ENCODE peak calls at places on chromosomes 1 and 21, in ten cellular contexts. One of them, this sample, is unnamed.

GRCh38 chr1:212618466-212619210 is 10.1 kb downstream of the ATF3 start:
- DNase-seq in stimulated activated CD4-positive, alpha-beta T cell treated with anti-CD3 and anti-CD28 coated beads, Interleukin-4, amount 100 ng/mL, for 48 hours: no peak
- DNase-seq in NCI-H1105: no peak
- DNase-seq in renal cortical epithelial cell: no peak
- DNase-seq in A549: no peak
- DNase-seq in psoas muscle: no peak
- DNase-seq in sigmoid colon: no peak
- DNase-seq in SHP77: no peak
- DNase-seq in ACHN: no peak
- DNase-seq in T-helper 2 cell: no peak
- DNase-seq in this sample: no peak

GRCh38 chr1:151972533-151973270 is 21.0 kb downstream of the S100A10 start:
- DNase-seq in stimulated activated CD4-positive, alpha-beta T cell treated with anti-CD3 and anti-CD28 coated beads, Interleukin-4, amount 100 ng/mL, for 48 hours: no peak
- DNase-seq in psoas muscle: no peak
- DNase-seq in T-helper 2 cell: no peak
- DNase-seq in A549: peak
- DNase-seq in renal cortical epithelial cell: peak
- DNase-seq in sigmoid colon: peak
- DNase-seq in SHP77: no peak
- DNase-seq in NCI-H1105: no peak
- DNase-seq in ACHN: peak
- DNase-seq in this sample: peak

GRCh38 chr1:87739141-87739540 is 410.5 kb downstream of the LMO4 start:
- DNase-seq in ACHN: no peak
- DNase-seq in sigmoid colon: no peak
- DNase-seq in NCI-H1105: no peak
- DNase-seq in psoas muscle: no peak
- DNase-seq in stimulated activated CD4-positive, alpha-beta T cell treated with anti-CD3 and anti-CD28 coated beads, Interleukin-4, amount 100 ng/mL, for 48 hours: no peak
- DNase-seq in T-helper 2 cell: no peak
- DNase-seq in renal cortical epithelial cell: no peak
- DNase-seq in A549: no peak
- DNase-seq in SHP77: no peak
- DNase-seq in this sample: no peak

GRCh38 chr1:243315933-243316332 is 60.1 kb downstream of the SDCCAG8 start:
- DNase-seq in A549: no peak
- DNase-seq in T-helper 2 cell: no peak
- DNase-seq in ACHN: no peak
- DNase-seq in stimulated activated CD4-positive, alpha-beta T cell treated with anti-CD3 and anti-CD28 coated beads, Interleukin-4, amount 100 ng/mL, for 48 hours: no peak
- DNase-seq in NCI-H1105: no peak
- DNase-seq in sigmoid colon: no peak
- DNase-seq in psoas muscle: no peak
- DNase-seq in renal cortical epithelial cell: no peak
- DNase-seq in SHP77: no peak
- DNase-seq in this sample: no peak

GRCh38 chr21:26659181-26659580 is 86.1 kb upstream of the CYYR1 start:
- DNase-seq in ACHN: no peak
- DNase-seq in A549: no peak
- DNase-seq in renal cortical epithelial cell: no peak
- DNase-seq in SHP77: no peak
- DNase-seq in sigmoid colon: no peak
- DNase-seq in NCI-H1105: no peak
- DNase-seq in psoas muscle: no peak
- DNase-seq in T-helper 2 cell: no peak
- DNase-seq in stimulated activated CD4-positive, alpha-beta T cell treated with anti-CD3 and anti-CD28 coated beads, Interleukin-4, amount 100 ng/mL, for 48 hours: no peak
- DNase-seq in this sample: no peak

GRCh38 chr1:52281518-52281917 is 84.5 kb downstream of the CC2D1B start:
- DNase-seq in sigmoid colon: no peak
- DNase-seq in NCI-H1105: no peak
- DNase-seq in ACHN: no peak
- DNase-seq in renal cortical epithelial cell: no peak
- DNase-seq in T-helper 2 cell: no peak
- DNase-seq in A549: no peak
- DNase-seq in SHP77: no peak
- DNase-seq in psoas muscle: no peak
- DNase-seq in stimulated activated CD4-positive, alpha-beta T cell treated with anti-CD3 and anti-CD28 coated beads, Interleukin-4, amount 100 ng/mL, for 48 hours: no peak
- DNase-seq in this sample: no peak

GRCh38 chr21:39961251-39961650 is 94.0 kb downstream of the PCP4 start:
- DNase-seq in renal cortical epithelial cell: no peak
- DNase-seq in psoas muscle: no peak
- DNase-seq in sigmoid colon: no peak
- DNase-seq in NCI-H1105: no peak
- DNase-seq in stimulated activated CD4-positive, alpha-beta T cell treated with anti-CD3 and anti-CD28 coated beads, Interleukin-4, amount 100 ng/mL, for 48 hours: no peak
- DNase-seq in A549: no peak
- DNase-seq in ACHN: no peak
- DNase-seq in T-helper 2 cell: no peak
- DNase-seq in SHP77: no peak
- DNase-seq in this sample: no peak

GRCh38 chr1:199979071-199979470 is 48.4 kb upstream of the NR5A2 start:
- DNase-seq in T-helper 2 cell: no peak
- DNase-seq in NCI-H1105: no peak
- DNase-seq in A549: no peak
- DNase-seq in renal cortical epithelial cell: no peak
- DNase-seq in sigmoid colon: no peak
- DNase-seq in ACHN: no peak
- DNase-seq in psoas muscle: no peak
- DNase-seq in SHP77: no peak
- DNase-seq in stimulated activated CD4-positive, alpha-beta T cell treated with anti-CD3 and anti-CD28 coated beads, Interleukin-4, amount 100 ng/mL, for 48 hours: no peak
- DNase-seq in this sample: no peak

GRCh38 chr1:45327644-45328515 is 1.2 kb downstream of the HPDL start:
- DNase-seq in A549: no peak
- DNase-seq in SHP77: peak
- DNase-seq in ACHN: no peak
- DNase-seq in psoas muscle: no peak
- DNase-seq in NCI-H1105: no peak
- DNase-seq in renal cortical epithelial cell: no peak
- DNase-seq in T-helper 2 cell: no peak
- DNase-seq in stimulated activated CD4-positive, alpha-beta T cell treated with anti-CD3 and anti-CD28 coated beads, Interleukin-4, amount 100 ng/mL, for 48 hours: no peak
- DNase-seq in sigmoid colon: no peak
- DNase-seq in this sample: peak

GRCh38 chr1:233673146-233673946 is 59.4 kb downstream of the KCNK1 start:
- DNase-seq in psoas muscle: no peak
- DNase-seq in sigmoid colon: no peak
- DNase-seq in A549: peak
- DNase-seq in T-helper 2 cell: no peak
- DNase-seq in ACHN: peak
- DNase-seq in renal cortical epithelial cell: peak
- DNase-seq in NCI-H1105: no peak
- DNase-seq in stimulated activated CD4-positive, alpha-beta T cell treated with anti-CD3 and anti-CD28 coated beads, Interleukin-4, amount 100 ng/mL, for 48 hours: no peak
- DNase-seq in SHP77: no peak
- DNase-seq in this sample: peak

GRCh38 chr1:229888157-229888556 is 178.9 kb upstream of the GALNT2 start:
- DNase-seq in sigmoid colon: no peak
- DNase-seq in NCI-H1105: no peak
- DNase-seq in ACHN: no peak
- DNase-seq in T-helper 2 cell: no peak
- DNase-seq in A549: no peak
- DNase-seq in stimulated activated CD4-positive, alpha-beta T cell treated with anti-CD3 and anti-CD28 coated beads, Interleukin-4, amount 100 ng/mL, for 48 hours: no peak
- DNase-seq in psoas muscle: no peak
- DNase-seq in renal cortical epithelial cell: no peak
- DNase-seq in SHP77: no peak
- DNase-seq in this sample: no peak

GRCh38 chr1:54095543-54096286 is 42.3 kb downstream of the TCEANC2 start:
- DNase-seq in A549: no peak
- DNase-seq in T-helper 2 cell: no peak
- DNase-seq in SHP77: no peak
- DNase-seq in sigmoid colon: no peak
- DNase-seq in stimulated activated CD4-positive, alpha-beta T cell treated with anti-CD3 and anti-CD28 coated beads, Interleukin-4, amount 100 ng/mL, for 48 hours: no peak
- DNase-seq in renal cortical epithelial cell: no peak
- DNase-seq in ACHN: no peak
- DNase-seq in psoas muscle: no peak
- DNase-seq in NCI-H1105: no peak
- DNase-seq in this sample: no peak

GRCh38 chr21:31630062-31630711 is 29.3 kb upstream of the SOD1 start:
- DNase-seq in SHP77: peak
- DNase-seq in T-helper 2 cell: no peak
- DNase-seq in psoas muscle: no peak
- DNase-seq in A549: peak
- DNase-seq in sigmoid colon: no peak
- DNase-seq in ACHN: peak
- DNase-seq in stimulated activated CD4-positive, alpha-beta T cell treated with anti-CD3 and anti-CD28 coated beads, Interleukin-4, amount 100 ng/mL, for 48 hours: no peak
- DNase-seq in NCI-H1105: peak
- DNase-seq in renal cortical epithelial cell: peak
- DNase-seq in this sample: peak

GRCh38 chr21:33817663-33818433 is 97.8 kb downstream of the ATP5PO start:
- DNase-seq in stimulated activated CD4-positive, alpha-beta T cell treated with anti-CD3 and anti-CD28 coated beads, Interleukin-4, amount 100 ng/mL, for 48 hours: no peak
- DNase-seq in psoas muscle: no peak
- DNase-seq in renal cortical epithelial cell: no peak
- DNase-seq in ACHN: no peak
- DNase-seq in A549: no peak
- DNase-seq in SHP77: no peak
- DNase-seq in sigmoid colon: no peak
- DNase-seq in T-helper 2 cell: no peak
- DNase-seq in NCI-H1105: peak
- DNase-seq in this sample: no peak

GRCh38 chr1:189752461-189752860 is 725.2 kb downstream of the BRINP3 start:
- DNase-seq in A549: no peak
- DNase-seq in psoas muscle: no peak
- DNase-seq in SHP77: no peak
- DNase-seq in stimulated activated CD4-positive, alpha-beta T cell treated with anti-CD3 and anti-CD28 coated beads, Interleukin-4, amount 100 ng/mL, for 48 hours: no peak
- DNase-seq in sigmoid colon: no peak
- DNase-seq in renal cortical epithelial cell: peak
- DNase-seq in NCI-H1105: no peak
- DNase-seq in T-helper 2 cell: no peak
- DNase-seq in ACHN: no peak
- DNase-seq in this sample: no peak

GRCh38 chr1:27137022-27137542 is 17.8 kb downstream of the SLC9A1 start:
- DNase-seq in sigmoid colon: peak
- DNase-seq in NCI-H1105: no peak
- DNase-seq in psoas muscle: peak
- DNase-seq in A549: no peak
- DNase-seq in stimulated activated CD4-positive, alpha-beta T cell treated with anti-CD3 and anti-CD28 coated beads, Interleukin-4, amount 100 ng/mL, for 48 hours: peak
- DNase-seq in T-helper 2 cell: peak
- DNase-seq in ACHN: no peak
- DNase-seq in renal cortical epithelial cell: no peak
- DNase-seq in SHP77: peak
- DNase-seq in this sample: no peak

GRCh38 chr1:156851779-156852413 is 7.0 kb downstream of the INSRR start:
- DNase-seq in psoas muscle: no peak
- DNase-seq in NCI-H1105: peak
- DNase-seq in SHP77: peak
- DNase-seq in sigmoid colon: no peak
- DNase-seq in stimulated activated CD4-positive, alpha-beta T cell treated with anti-CD3 and anti-CD28 coated beads, Interleukin-4, amount 100 ng/mL, for 48 hours: no peak
- DNase-seq in ACHN: no peak
- DNase-seq in renal cortical epithelial cell: no peak
- DNase-seq in A549: no peak
- DNase-seq in T-helper 2 cell: no peak
- DNase-seq in this sample: no peak

GRCh38 chr1:10431065-10431730 is 965 bp downstream of the CENPS start:
- DNase-seq in T-helper 2 cell: no peak
- DNase-seq in sigmoid colon: no peak
- DNase-seq in psoas muscle: no peak
- DNase-seq in SHP77: no peak
- DNase-seq in ACHN: peak
- DNase-seq in NCI-H1105: no peak
- DNase-seq in renal cortical epithelial cell: peak
- DNase-seq in A549: no peak
- DNase-seq in stimulated activated CD4-positive, alpha-beta T cell treated with anti-CD3 and anti-CD28 coated beads, Interleukin-4, amount 100 ng/mL, for 48 hours: peak
- DNase-seq in this sample: no peak

GRCh38 chr1:8382608-8383525 is 65.0 kb downstream of the SLC45A1 start:
- DNase-seq in T-helper 2 cell: no peak
- DNase-seq in stimulated activated CD4-positive, alpha-beta T cell treated with anti-CD3 and anti-CD28 coated beads, Interleukin-4, amount 100 ng/mL, for 48 hours: no peak
- DNase-seq in A549: no peak
- DNase-seq in NCI-H1105: no peak
- DNase-seq in renal cortical epithelial cell: no peak
- DNase-seq in ACHN: no peak
- DNase-seq in SHP77: no peak
- DNase-seq in sigmoid colon: no peak
- DNase-seq in psoas muscle: no peak
- DNase-seq in this sample: no peak

GRCh38 chr1:214943054-214943453 is 139.5 kb upstream of the KCNK2 start:
- DNase-seq in psoas muscle: no peak
- DNase-seq in A549: no peak
- DNase-seq in SHP77: no peak
- DNase-seq in stimulated activated CD4-positive, alpha-beta T cell treated with anti-CD3 and anti-CD28 coated beads, Interleukin-4, amount 100 ng/mL, for 48 hours: no peak
- DNase-seq in NCI-H1105: no peak
- DNase-seq in ACHN: no peak
- DNase-seq in renal cortical epithelial cell: no peak
- DNase-seq in T-helper 2 cell: no peak
- DNase-seq in sigmoid colon: no peak
- DNase-seq in this sample: no peak

GRCh38 chr1:220696863-220697231 is 6.7 kb downstream of the C1orf115 start:
- DNase-seq in renal cortical epithelial cell: peak
- DNase-seq in sigmoid colon: no peak
- DNase-seq in NCI-H1105: no peak
- DNase-seq in SHP77: no peak
- DNase-seq in A549: no peak
- DNase-seq in stimulated activated CD4-positive, alpha-beta T cell treated with anti-CD3 and anti-CD28 coated beads, Interleukin-4, amount 100 ng/mL, for 48 hours: no peak
- DNase-seq in T-helper 2 cell: no peak
- DNase-seq in psoas muscle: no peak
- DNase-seq in ACHN: no peak
- DNase-seq in this sample: no peak

GRCh38 chr21:41222247-41223068 is 54.5 kb downstream of the BACE2 start:
- DNase-seq in NCI-H1105: no peak
- DNase-seq in sigmoid colon: no peak
- DNase-seq in psoas muscle: no peak
- DNase-seq in SHP77: no peak
- DNase-seq in stimulated activated CD4-positive, alpha-beta T cell treated with anti-CD3 and anti-CD28 coated beads, Interleukin-4, amount 100 ng/mL, for 48 hours: no peak
- DNase-seq in renal cortical epithelial cell: no peak
- DNase-seq in T-helper 2 cell: no peak
- DNase-seq in A549: no peak
- DNase-seq in ACHN: no peak
- DNase-seq in this sample: no peak

GRCh38 chr1:106875622-106876021 is 180.9 kb upstream of the PRMT6 start:
- DNase-seq in NCI-H1105: no peak
- DNase-seq in stimulated activated CD4-positive, alpha-beta T cell treated with anti-CD3 and anti-CD28 coated beads, Interleukin-4, amount 100 ng/mL, for 48 hours: no peak
- DNase-seq in renal cortical epithelial cell: no peak
- DNase-seq in A549: no peak
- DNase-seq in sigmoid colon: no peak
- DNase-seq in ACHN: no peak
- DNase-seq in psoas muscle: no peak
- DNase-seq in SHP77: no peak
- DNase-seq in T-helper 2 cell: no peak
- DNase-seq in this sample: no peak

GRCh38 chr21:16033193-16033592 is 303.4 kb downstream of the USP25 start:
- DNase-seq in ACHN: no peak
- DNase-seq in NCI-H1105: no peak
- DNase-seq in T-helper 2 cell: no peak
- DNase-seq in renal cortical epithelial cell: no peak
- DNase-seq in stimulated activated CD4-positive, alpha-beta T cell treated with anti-CD3 and anti-CD28 coated beads, Interleukin-4, amount 100 ng/mL, for 48 hours: no peak
- DNase-seq in SHP77: no peak
- DNase-seq in psoas muscle: no peak
- DNase-seq in A549: no peak
- DNase-seq in sigmoid colon: no peak
- DNase-seq in this sample: no peak

GRCh38 chr1:65471901-65472332 is 51.4 kb downstream of the LEPR start:
- DNase-seq in psoas muscle: no peak
- DNase-seq in sigmoid colon: no peak
- DNase-seq in A549: no peak
- DNase-seq in NCI-H1105: no peak
- DNase-seq in stimulated activated CD4-positive, alpha-beta T cell treated with anti-CD3 and anti-CD28 coated beads, Interleukin-4, amount 100 ng/mL, for 48 hours: no peak
- DNase-seq in renal cortical epithelial cell: no peak
- DNase-seq in ACHN: no peak
- DNase-seq in T-helper 2 cell: no peak
- DNase-seq in SHP77: no peak
- DNase-seq in this sample: no peak

GRCh38 chr1:60589046-60589748 is 493.2 kb upstream of the NFIA start:
- DNase-seq in psoas muscle: no peak
- DNase-seq in renal cortical epithelial cell: peak
- DNase-seq in T-helper 2 cell: no peak
- DNase-seq in ACHN: no peak
- DNase-seq in NCI-H1105: no peak
- DNase-seq in stimulated activated CD4-positive, alpha-beta T cell treated with anti-CD3 and anti-CD28 coated beads, Interleukin-4, amount 100 ng/mL, for 48 hours: no peak
- DNase-seq in A549: no peak
- DNase-seq in SHP77: no peak
- DNase-seq in sigmoid colon: no peak
- DNase-seq in this sample: no peak

GRCh38 chr1:155892801-155893200 is 18.3 kb downstream of the RIT1 start:
- DNase-seq in NCI-H1105: no peak
- DNase-seq in renal cortical epithelial cell: peak
- DNase-seq in A549: peak
- DNase-seq in stimulated activated CD4-positive, alpha-beta T cell treated with anti-CD3 and anti-CD28 coated beads, Interleukin-4, amount 100 ng/mL, for 48 hours: no peak
- DNase-seq in ACHN: peak
- DNase-seq in sigmoid colon: no peak
- DNase-seq in SHP77: no peak
- DNase-seq in T-helper 2 cell: no peak
- DNase-seq in psoas muscle: no peak
- DNase-seq in this sample: peak

GRCh38 chr1:40075251-40075650 is 21.8 kb downstream of the PPT1 start:
- DNase-seq in stimulated activated CD4-positive, alpha-beta T cell treated with anti-CD3 and anti-CD28 coated beads, Interleukin-4, amount 100 ng/mL, for 48 hours: no peak
- DNase-seq in renal cortical epithelial cell: no peak
- DNase-seq in A549: no peak
- DNase-seq in sigmoid colon: no peak
- DNase-seq in psoas muscle: no peak
- DNase-seq in T-helper 2 cell: no peak
- DNase-seq in SHP77: no peak
- DNase-seq in ACHN: no peak
- DNase-seq in NCI-H1105: no peak
- DNase-seq in this sample: no peak